ENCODE peak calls at places on chromosome 10, in eight cellular contexts. J is transverse colon, E is body of pancreas, Q is stomach, D is heart left ventricle, T is prostate gland, O is ovary, C is esophagus squamous epithelium. N is an unnamed sample.

GRCh38 chr10:49001402-49001801 is 61.8 kb upstream of the LRRC18 start:
- DNase-seq in J (no peak), E (no peak), Q (no peak), D (no peak), T (no peak), O (peak), C (no peak), N (no peak)

GRCh38 chr10:126803394-126803793 is 101.8 kb upstream of the DOCK1 start:
- DNase-seq in J (no peak), E (no peak), Q (no peak), D (no peak), T (no peak), O (no peak), C (no peak), N (no peak)

GRCh38 chr10:78974409-78975317 is 94.1 kb upstream of the ZMIZ1 start:
- DNase-seq in J (peak), E (peak), Q (peak), D (peak), T (peak), O (peak), C (no peak), N (peak)

GRCh38 chr10:111973826-111974225 is 209.7 kb downstream of the GPAM start:
- DNase-seq in J (no peak), E (no peak), Q (no peak), D (no peak), T (no peak), O (no peak), C (no peak), N (no peak)

GRCh38 chr10:132229834-132230556 is 43.2 kb downstream of the DPYSL4 start:
- DNase-seq in J (peak), E (no peak), Q (peak), D (no peak), T (no peak), O (peak), C (no peak), N (no peak)

GRCh38 chr10:91409069-91409868 is 875 bp upstream of the HECTD2 start:
- DNase-seq in J (peak), E (peak), Q (peak), D (peak), T (peak), O (peak), C (peak), N (peak)

GRCh38 chr10:10758306-10758705 is 259.4 kb upstream of the CELF2 start:
- DNase-seq in J (no peak), E (no peak), Q (no peak), D (peak), T (no peak), O (no peak), C (no peak), N (no peak)

GRCh38 chr10:1130995-1131790 is 75.0 kb downstream of the WDR37 start:
- DNase-seq in J (no peak), E (no peak), Q (no peak), D (no peak), T (no peak), O (no peak), C (no peak), N (no peak)

GRCh38 chr10:22682237-22683192 is 31.9 kb downstream of the PIP4K2A start:
- DNase-seq in J (peak), E (no peak), Q (no peak), D (no peak), T (no peak), O (no peak), C (no peak), N (no peak)

GRCh38 chr10:125823663-125824251 is 411 bp downstream of the BCCIP start:
- DNase-seq in J (no peak), E (no peak), Q (no peak), D (no peak), T (no peak), O (no peak), C (no peak), N (no peak)

GRCh38 chr10:14810969-14811953 is 26.6 kb downstream of the CDNF start:
- DNase-seq in J (no peak), E (no peak), Q (no peak), D (no peak), T (no peak), O (no peak), C (no peak), N (no peak)

GRCh38 chr10:48814933-48815332 is 124.7 kb downstream of the LRRC18 start:
- DNase-seq in J (no peak), E (no peak), Q (no peak), D (no peak), T (no peak), O (no peak), C (no peak), N (no peak)

GRCh38 chr10:120019568-120019967 is 127.0 kb downstream of the SEC23IP start:
- DNase-seq in J (no peak), E (no peak), Q (no peak), D (no peak), T (no peak), O (no peak), C (no peak), N (no peak)

GRCh38 chr10:947051-947450 is 15.5 kb upstream of the LARP4B start:
- DNase-seq in J (no peak), E (no peak), Q (no peak), D (no peak), T (peak), O (no peak), C (no peak), N (no peak)

GRCh38 chr10:21702633-21703111 is 168.6 kb downstream of the MLLT10 start:
- DNase-seq in J (no peak), E (no peak), Q (no peak), D (no peak), T (no peak), O (no peak), C (no peak), N (no peak)

GRCh38 chr10:51445587-51445986 is 253.8 kb downstream of the CSTF2T start:
- DNase-seq in J (no peak), E (no peak), Q (no peak), D (no peak), T (no peak), O (no peak), C (no peak), N (no peak)

GRCh38 chr10:31098091-31098490 is 66.4 kb upstream of the ZNF438 start:
- DNase-seq in J (no peak), E (no peak), Q (no peak), D (no peak), T (no peak), O (no peak), C (no peak), N (no peak)

GRCh38 chr10:43817368-43817767 is 168.7 kb upstream of the ZNF32 start:
- DNase-seq in J (no peak), E (no peak), Q (no peak), D (no peak), T (no peak), O (no peak), C (no peak), N (no peak)

GRCh38 chr10:97550336-97551149 is 22.0 kb upstream of the ANKRD2 start:
- DNase-seq in J (no peak), E (no peak), Q (no peak), D (no peak), T (no peak), O (no peak), C (no peak), N (no peak)

GRCh38 chr10:130136214-130137076 is at the start of gene GLRX3:
- DNase-seq in J (peak), E (peak), Q (peak), D (peak), T (peak), O (peak), C (peak), N (peak)
- TF ChIP-seq POLR2A in J (peak), E (peak), Q (no peak), D (no peak), T (peak), O (peak), C (peak), N (peak)

GRCh38 chr10:102408081-102408727 is 10.4 kb downstream of the PSD start:
- DNase-seq in J (peak), E (no peak), Q (no peak), D (no peak), T (no peak), O (no peak), C (no peak), N (no peak)
- TF ChIP-seq POLR2A in J (peak), E (no peak), Q (no peak), D (no peak), T (no peak), O (no peak), C (no peak), N (no peak)

DNA sequence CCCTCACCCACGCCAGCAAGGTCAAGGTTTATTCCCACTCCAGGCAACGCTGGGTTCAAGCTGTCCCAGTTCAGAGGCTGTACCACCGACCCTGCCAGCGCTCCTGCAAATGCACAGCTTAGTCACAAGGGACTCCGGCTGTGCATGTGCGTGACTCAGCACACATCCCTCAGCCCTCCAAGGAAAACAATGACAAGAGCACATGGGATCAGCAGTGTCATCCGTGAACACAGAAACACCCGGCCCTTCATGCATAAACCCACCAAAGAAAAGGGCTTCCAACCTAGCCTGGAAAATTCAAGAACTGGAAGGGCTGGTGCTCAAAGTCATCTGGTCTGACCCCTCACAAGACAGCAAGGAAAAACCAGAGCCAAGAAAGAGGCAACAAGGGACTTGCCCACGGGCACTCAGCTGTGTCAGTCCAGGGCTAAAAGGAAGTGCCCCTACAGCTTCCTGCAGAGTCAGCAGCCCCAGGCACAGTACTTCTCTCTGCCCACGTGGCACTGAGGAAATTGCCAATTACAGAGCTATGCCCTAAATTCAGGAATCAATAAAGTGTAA is 106.1 kb downstream of the KCNMA1 start:
- DNase-seq in J (no peak), E (no peak), Q (no peak), D (peak), T (no peak), O (no peak), C (no peak), N (peak)
- TF ChIP-seq POLR2A in J (no peak), E (no peak), Q (no peak), D (no peak), T (no peak), O (no peak), C (no peak), N (no peak)

DNA sequence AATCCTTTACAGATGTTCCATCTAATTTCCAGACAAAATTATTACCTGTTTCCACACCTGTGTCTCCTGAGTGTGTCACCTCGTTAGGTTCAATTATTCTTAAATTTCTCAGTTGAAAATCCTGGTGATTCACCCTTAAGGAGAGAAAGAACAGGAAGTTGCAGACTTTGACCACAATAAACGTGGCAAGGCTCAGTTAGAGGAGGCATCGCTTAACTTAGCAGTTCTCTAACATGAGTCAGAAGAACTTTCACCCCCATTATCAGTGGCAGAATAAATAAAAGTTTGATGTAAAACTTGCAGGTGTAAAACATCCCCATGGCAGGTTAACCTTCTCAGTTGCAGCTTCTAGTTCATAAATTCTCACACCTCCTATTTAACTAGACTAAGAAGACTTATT is 8.3 kb downstream of the XPNPEP1 start:
- DNase-seq in J (peak), E (peak), Q (no peak), D (no peak), T (no peak), O (no peak), C (no peak), N (peak)
- TF ChIP-seq POLR2A in J (no peak), E (no peak), Q (no peak), D (no peak), T (no peak), O (no peak), C (no peak), N (no peak)

DNA sequence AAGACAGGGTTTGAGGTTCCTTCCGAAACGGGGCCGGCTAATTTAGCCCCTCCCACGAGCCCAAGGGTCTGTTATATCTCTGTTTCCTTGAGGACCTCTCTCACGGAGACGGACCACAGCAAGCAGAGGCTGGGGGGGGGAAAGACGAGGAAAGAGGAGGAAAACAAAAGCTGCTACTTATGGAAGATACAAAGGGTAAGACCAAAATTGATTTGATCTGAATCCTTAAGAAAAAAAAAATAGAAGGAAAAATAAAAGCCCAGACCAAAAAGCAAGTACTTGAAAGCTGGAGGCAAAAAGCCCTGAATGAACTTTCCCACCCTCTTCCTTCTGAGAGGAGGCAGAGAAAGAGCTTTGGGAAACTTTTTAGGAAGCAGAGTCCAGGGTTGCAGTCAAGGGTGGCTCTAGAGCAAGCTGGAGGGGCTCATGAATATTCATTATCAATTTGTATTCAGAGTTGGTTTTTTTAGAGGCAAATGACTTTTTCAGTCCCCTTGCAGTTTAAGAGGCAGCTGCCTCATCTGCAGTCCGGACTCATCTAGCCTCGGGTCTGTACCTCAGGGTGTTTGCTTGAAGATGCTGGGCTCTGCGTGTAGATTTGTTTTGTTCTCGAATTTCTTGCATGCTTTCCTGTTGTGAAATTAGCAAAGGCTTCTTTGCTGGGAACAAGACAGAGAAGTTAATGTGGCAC is at the start of gene ENTPD1:
- DNase-seq in J (peak), E (no peak), Q (no peak), D (no peak), T (no peak), O (no peak), C (no peak), N (no peak)
- TF ChIP-seq POLR2A in J (peak), E (no peak), Q (no peak), D (no peak), T (no peak), O (no peak), C (peak), N (no peak)

GRCh38 chr10:102758226-102758932 is 14.6 kb downstream of the WBP1L start:
- DNase-seq in J (no peak), E (no peak), Q (no peak), D (no peak), T (no peak), O (no peak), C (no peak), N (no peak)
- TF ChIP-seq POLR2A in J (no peak), E (no peak), Q (no peak), D (no peak), T (no peak), O (no peak), C (no peak), N (no peak)

GRCh38 chr10:114094795-114095194 is 51.1 kb downstream of the ADRB1 start:
- DNase-seq in J (no peak), E (no peak), Q (no peak), D (no peak), T (no peak), O (no peak), C (no peak), N (no peak)
- TF ChIP-seq POLR2A in J (no peak), E (no peak), Q (no peak), D (no peak), T (no peak), O (no peak), C (no peak), N (no peak)

GRCh38 chr10:24519950-24520349 is 203.7 kb downstream of the ARHGAP21 start:
- DNase-seq in J (no peak), E (no peak), Q (no peak), D (no peak), T (no peak), O (no peak), C (no peak), N (no peak)
- TF ChIP-seq POLR2A in J (no peak), E (no peak), Q (no peak), D (no peak), T (no peak), O (no peak), C (no peak), N (no peak)

GRCh38 chr10:74032900-74033655 is 35.2 kb downstream of the VCL start:
- DNase-seq in J (no peak), E (no peak), Q (no peak), D (no peak), T (no peak), O (no peak), C (no peak), N (no peak)
- TF ChIP-seq POLR2A in J (no peak), E (no peak), Q (no peak), D (no peak), T (no peak), O (no peak), C (no peak), N (no peak)

N was measured in H54.